ENCODE peak calls at places on chromosome 17, in ten cellular contexts. F is ELF-1; N is endothelial cell; Z is lung; S is cardiac muscle cell; E is AG08395; W is HEK293T; J is renal cortical epithelial cell; I is M059J; V is activated CD4-positive, alpha-beta T cell treated with anti-CD3 and anti-CD28 coated beads, Interleukin-2, amount 50 U/mL, for 4 hours. R is an unnamed sample.
A peak's percentile ranks its signal among the peaks of the same experiment; 100 is the strongest.

GRCh38 chr17:2940352-2940751 is 123.1 kb downstream of the OR1D5 start:
- DNase-seq in Z (no peak), N (no peak), V (no peak), E (peak; percentile 30), S (peak; percentile 65), I (no peak), F (peak; percentile 47), W (no peak), J (no peak), R (no peak)

GRCh38 chr17:29590261-29590978 is 972 bp upstream of the GIT1 start:
- DNase-seq in J (no peak), F (no peak), S (no peak), W (no peak), N (no peak), Z (no peak), E (peak; percentile 61), I (peak; percentile 70), V (no peak), R (no peak)

GRCh38 chr17:49360796-49361128 is 1.3 kb downstream of the ZNF652 start:
- DNase-seq in W (no peak), F (no peak), I (no peak), S (no peak), J (no peak), E (peak; percentile 31), V (no peak), Z (no peak), N (no peak), R (no peak)

GRCh38 chr17:46841561-46842379 is 9.6 kb upstream of the WNT9B start:
- DNase-seq in Z (no peak), F (peak; percentile 71), W (peak; percentile 73), E (peak; percentile 56), I (no peak), J (no peak), V (no peak), S (peak; percentile 65), N (peak; percentile 73), R (peak; percentile 46)

GRCh38 chr17:6496636-6497441 is 52.6 kb downstream of the PIMREG start:
- DNase-seq in S (peak; percentile 48), W (no peak), I (no peak), E (no peak), Z (no peak), V (no peak), N (no peak), J (no peak), F (no peak), R (no peak)

GRCh38 chr17:82198092-82198491 is 14.6 kb downstream of the CCDC57 start:
- DNase-seq in J (no peak), Z (no peak), W (no peak), N (no peak), S (no peak), V (no peak), F (no peak), E (no peak), I (no peak), R (peak; percentile 23)

GRCh38 chr17:64358261-64358788 is 32.3 kb downstream of the PECAM1 start:
- DNase-seq in Z (no peak), W (no peak), F (no peak), E (no peak), V (no peak), J (no peak), I (no peak), S (no peak), N (no peak), R (no peak)

GRCh38 chr17:71638668-71639067 is 482.2 kb upstream of the SOX9 start:
- DNase-seq in Z (no peak), S (no peak), V (no peak), E (no peak), W (no peak), I (no peak), F (no peak), J (no peak), N (no peak), R (no peak)

GRCh38 chr17:27825459-27825858 is 25.1 kb upstream of the NOS2 start:
- DNase-seq in S (no peak), N (no peak), I (no peak), Z (no peak), V (no peak), F (no peak), J (no peak), W (no peak), E (no peak), R (no peak)

GRCh38 chr17:34299918-34300600 is 14.5 kb downstream of the CCL11 start:
- DNase-seq in N (no peak), I (peak; percentile 55), J (peak; percentile 59), W (no peak), S (no peak), V (no peak), E (peak; percentile 76), F (no peak), Z (peak; percentile 9), R (no peak)

GRCh38 chr17:32626371-32626770 is 139.6 kb downstream of the CDK5R1 start:
- DNase-seq in I (no peak), J (no peak), V (no peak), Z (no peak), W (no peak), S (no peak), E (no peak), N (no peak), F (no peak), R (no peak)

GRCh38 chr17:70989301-70989700 is 820.0 kb downstream of the KCNJ2 start:
- DNase-seq in E (no peak), W (no peak), F (no peak), I (peak; percentile 4), V (no peak), N (no peak), Z (no peak), S (no peak), J (no peak), R (no peak)

GRCh38 chr17:57782642-57783337 is 37.7 kb upstream of the CCDC182 start:
- DNase-seq in S (no peak), F (no peak), J (no peak), E (no peak), N (no peak), V (no peak), I (no peak), W (no peak), Z (no peak), R (no peak)

GRCh38 chr17:58054641-58055040 is 28.6 kb upstream of the DYNLL2 start:
- DNase-seq in Z (no peak), J (no peak), S (no peak), I (no peak), F (no peak), W (no peak), N (no peak), E (no peak), V (no peak), R (no peak)